ENCODE peak calls at places on chromosome 10, in four cellular contexts. One of them, this sample, is unnamed.
A peak's percentile ranks its signal among the peaks of the same experiment; 100 is the strongest.

GRCh38 chr10:109695988-109696387 is 227.3 kb downstream of the XPNPEP1 start:
- DNase-seq in suprapubic skin: no peak
- DNase-seq in Panc1: no peak
- DNase-seq in endodermal cell: no peak
- DNase-seq in this sample: no peak

GRCh38 chr10:113600569-113600968 is 47.7 kb downstream of the HABP2 start:
- DNase-seq in Panc1: no peak
- DNase-seq in suprapubic skin: no peak
- DNase-seq in endodermal cell: no peak
- DNase-seq in this sample: no peak

GRCh38 chr10:26799342-26799741 is 61.4 kb downstream of the ABI1 start:
- DNase-seq in suprapubic skin: no peak
- DNase-seq in endodermal cell: no peak
- DNase-seq in Panc1: no peak
- DNase-seq in this sample: no peak

GRCh38 chr10:42985436-42986316 is 91.2 kb upstream of the RET start:
- DNase-seq in endodermal cell: no peak
- DNase-seq in Panc1: no peak
- DNase-seq in suprapubic skin: no peak
- DNase-seq in this sample: peak; percentile 40

GRCh38 chr10:92720306-92721165 is 30.8 kb downstream of the HHEX start:
- DNase-seq in Panc1: no peak
- DNase-seq in suprapubic skin: no peak
- DNase-seq in endodermal cell: no peak
- DNase-seq in this sample: no peak

GRCh38 chr10:114042895-114043531 is 653 bp upstream of the ADRB1 start:
- DNase-seq in endodermal cell: peak; percentile 82
- DNase-seq in suprapubic skin: peak; percentile 68
- DNase-seq in Panc1: no peak
- DNase-seq in this sample: peak; percentile 69

GRCh38 chr10:119393421-119393820 is 149.1 kb downstream of the RGS10 start:
- DNase-seq in Panc1: no peak
- DNase-seq in endodermal cell: no peak
- DNase-seq in suprapubic skin: no peak
- DNase-seq in this sample: no peak

GRCh38 chr10:8962249-8962648 is 907.8 kb downstream of the GATA3 start:
- DNase-seq in Panc1: no peak
- DNase-seq in endodermal cell: no peak
- DNase-seq in suprapubic skin: no peak
- DNase-seq in this sample: no peak

GRCh38 chr10:97738616-97739015 is 1.7 kb downstream of the ZFYVE27 start:
- DNase-seq in endodermal cell: no peak
- DNase-seq in Panc1: no peak
- DNase-seq in suprapubic skin: no peak
- DNase-seq in this sample: no peak

GRCh38 chr10:21501109-21501508 is 24.4 kb downstream of the SKIDA1 start:
- DNase-seq in suprapubic skin: no peak
- DNase-seq in endodermal cell: peak; percentile 64
- DNase-seq in Panc1: no peak
- DNase-seq in this sample: no peak

GRCh38 chr10:110176122-110176521 is 31.3 kb upstream of the MXI1 start:
- DNase-seq in endodermal cell: no peak
- DNase-seq in suprapubic skin: no peak
- DNase-seq in Panc1: no peak
- DNase-seq in this sample: no peak

GRCh38 chr10:86262671-86263165 is 103.9 kb downstream of the GRID1 start:
- DNase-seq in endodermal cell: peak; percentile 70
- DNase-seq in suprapubic skin: peak; percentile 31
- DNase-seq in Panc1: no peak
- DNase-seq in this sample: no peak

GRCh38 chr10:62961951-62962523 is 145.9 kb upstream of the EGR2 start:
- DNase-seq in Panc1: no peak
- DNase-seq in endodermal cell: no peak
- DNase-seq in suprapubic skin: no peak
- DNase-seq in this sample: no peak

GRCh38 chr10:132063432-132063831 is 2.3 kb upstream of the JAKMIP3 start:
- DNase-seq in Panc1: no peak
- DNase-seq in suprapubic skin: peak; percentile 26
- DNase-seq in endodermal cell: no peak
- DNase-seq in this sample: no peak

GRCh38 chr10:6140141-6140841 is 51.5 kb downstream of the RBM17 start:
- DNase-seq in Panc1: no peak
- DNase-seq in suprapubic skin: peak; percentile 60
- DNase-seq in endodermal cell: peak; percentile 78
- DNase-seq in this sample: no peak

GRCh38 chr10:6601224-6601805 is 21.2 kb upstream of the PRKCQ start:
- DNase-seq in suprapubic skin: no peak
- DNase-seq in Panc1: no peak
- DNase-seq in endodermal cell: no peak
- DNase-seq in this sample: no peak

GRCh38 chr10:129328531-129328930 is 138.5 kb upstream of the MGMT start:
- DNase-seq in Panc1: no peak
- DNase-seq in suprapubic skin: no peak
- DNase-seq in endodermal cell: no peak
- DNase-seq in this sample: no peak

GRCh38 chr10:27241640-27242472 is 1.3 kb upstream of the ACBD5 start:
- DNase-seq in endodermal cell: peak; percentile 96
- DNase-seq in suprapubic skin: peak; percentile 94
- DNase-seq in Panc1: peak; percentile 67
- DNase-seq in this sample: peak; percentile 95

GRCh38 chr10:133209641-133210040 is 20.4 kb upstream of the UTF1 start:
- DNase-seq in suprapubic skin: no peak
- DNase-seq in Panc1: no peak
- DNase-seq in endodermal cell: no peak
- DNase-seq in this sample: no peak

GRCh38 chr10:114017873-114018272 is 25.8 kb upstream of the ADRB1 start:
- DNase-seq in endodermal cell: no peak
- DNase-seq in suprapubic skin: no peak
- DNase-seq in Panc1: no peak
- DNase-seq in this sample: no peak

GRCh38 chr10:80204801-80205477 is 398 bp downstream of the ANXA11 start:
- DNase-seq in Panc1: no peak
- DNase-seq in endodermal cell: peak; percentile 69
- DNase-seq in suprapubic skin: peak; percentile 76
- DNase-seq in this sample: peak; percentile 71

GRCh38 chr10:24944512-24945255 is 7.7 kb downstream of the PRTFDC1 start:
- DNase-seq in suprapubic skin: no peak
- DNase-seq in Panc1: no peak
- DNase-seq in endodermal cell: peak; percentile 62
- DNase-seq in this sample: no peak

GRCh38 chr10:110704906-110705476 is 60.9 kb downstream of the RBM20 start:
- DNase-seq in suprapubic skin: no peak
- DNase-seq in Panc1: no peak
- DNase-seq in endodermal cell: no peak
- DNase-seq in this sample: no peak

GRCh38 chr10:104208730-104209129 is 23.4 kb downstream of the CFAP43 start:
- DNase-seq in endodermal cell: no peak
- DNase-seq in suprapubic skin: no peak
- DNase-seq in Panc1: no peak
- DNase-seq in this sample: no peak

GRCh38 chr10:33698028-33698427 is 363.6 kb upstream of the NRP1 start:
- DNase-seq in Panc1: no peak
- DNase-seq in endodermal cell: no peak
- DNase-seq in suprapubic skin: no peak
- DNase-seq in this sample: no peak

GRCh38 chr10:74921744-74922143 is 95.3 kb downstream of the KAT6B start:
- DNase-seq in Panc1: no peak
- DNase-seq in suprapubic skin: no peak
- DNase-seq in endodermal cell: peak; percentile 91
- DNase-seq in this sample: no peak

GRCh38 chr10:72044417-72045041 is 43.8 kb downstream of the SPOCK2 start:
- DNase-seq in Panc1: no peak
- DNase-seq in suprapubic skin: peak; percentile 63
- DNase-seq in endodermal cell: no peak
- DNase-seq in this sample: no peak

GRCh38 chr10:11448545-11449244 is 162.8 kb downstream of the USP6NL start:
- DNase-seq in endodermal cell: no peak
- DNase-seq in Panc1: no peak
- DNase-seq in suprapubic skin: no peak
- DNase-seq in this sample: no peak

GRCh38 chr10:119650692-119651513 is at the start of gene BAG3:
- DNase-seq in endodermal cell: peak; percentile 96
- DNase-seq in suprapubic skin: peak; percentile 97
- DNase-seq in Panc1: no peak
- DNase-seq in this sample: peak; percentile 93

GRCh38 chr10:79562135-79562756 is 2.0 kb upstream of the SFTPA2 start:
- DNase-seq in endodermal cell: peak; percentile 92
- DNase-seq in Panc1: peak; percentile 39
- DNase-seq in suprapubic skin: no peak
- DNase-seq in this sample: peak; percentile 77

GRCh38 chr10:4981722-4982471 is 18.7 kb downstream of the AKR1C1 start:
- DNase-seq in endodermal cell: peak; percentile 73
- DNase-seq in Panc1: no peak
- DNase-seq in suprapubic skin: no peak
- DNase-seq in this sample: peak; percentile 57

GRCh38 chr10:69179089-69179742 is 818 bp upstream of the SUPV3L1 start:
- DNase-seq in suprapubic skin: no peak
- DNase-seq in Panc1: no peak
- DNase-seq in endodermal cell: peak; percentile 50
- DNase-seq in this sample: no peak

GRCh38 chr10:66637273-66638036 is 288.4 kb upstream of the LRRTM3 start:
- DNase-seq in suprapubic skin: no peak
- DNase-seq in endodermal cell: peak; percentile 47
- DNase-seq in Panc1: no peak
- DNase-seq in this sample: no peak

GRCh38 chr10:80535671-80536360 is 1.9 kb upstream of the SH2D4B start:
- DNase-seq in Panc1: no peak
- DNase-seq in suprapubic skin: no peak
- DNase-seq in endodermal cell: peak; percentile 87
- DNase-seq in this sample: peak; percentile 86

GRCh38 chr10:451021-451471 is 238.4 kb downstream of the DIP2C start:
- DNase-seq in endodermal cell: no peak
- DNase-seq in Panc1: no peak
- DNase-seq in suprapubic skin: no peak
- DNase-seq in this sample: no peak

GRCh38 chr10:107415446-107415845 is 250.9 kb upstream of the SORCS1 start:
- DNase-seq in suprapubic skin: no peak
- DNase-seq in endodermal cell: no peak
- DNase-seq in Panc1: no peak
- DNase-seq in this sample: no peak

DNA sequence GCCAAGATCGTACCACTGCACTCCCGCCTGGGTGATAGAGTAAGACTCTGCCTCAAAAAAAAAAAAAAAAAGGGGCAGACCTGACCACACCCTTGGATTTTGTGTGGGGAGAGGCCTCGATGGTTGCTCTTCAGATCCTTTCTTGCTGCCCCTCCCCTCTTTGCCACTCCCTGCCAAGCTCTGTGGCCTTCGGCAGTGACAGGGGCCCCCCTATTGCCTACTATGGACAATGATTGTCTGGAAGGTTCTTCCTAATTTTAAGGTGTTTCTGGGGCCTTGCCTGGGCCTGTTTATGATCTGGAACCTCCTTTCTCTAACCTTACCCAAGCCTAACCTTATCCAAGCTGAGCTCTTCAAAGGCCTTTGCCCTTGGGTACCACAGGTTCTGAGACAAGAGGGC is 766 bp downstream of the PRF1 start:
- DNase-seq in Panc1: no peak
- DNase-seq in suprapubic skin: no peak
- DNase-seq in endodermal cell: no peak
- DNase-seq in this sample: no peak
- H3K4me1 ChIP-seq in Panc1: no peaks in the 10 kb centered on the region
- H3K4me1 ChIP-seq in suprapubic skin: no peaks in the 10 kb centered on the region
- H3K4me1 ChIP-seq in endodermal cell: no peaks in the 10 kb centered on the region
- H3K4me1 ChIP-seq in this sample: no peaks in the 10 kb centered on the region

GRCh38 chr10:30812018-30812851 is 182.7 kb upstream of the LYZL2 start:
- DNase-seq in Panc1: no peak
- DNase-seq in endodermal cell: no peak
- DNase-seq in suprapubic skin: no peak
- DNase-seq in this sample: no peak
- H3K4me3 ChIP-seq in Panc1: no peak overlapping the region
- H3K4me3 ChIP-seq in endodermal cell: no peak overlapping the region
- H3K4me3 ChIP-seq in suprapubic skin: peak overlapping the region; percentile 13
- H3K4me3 ChIP-seq in this sample: no peak overlapping the region

GRCh38 chr10:36366843-36367242 is 724.7 kb upstream of the FZD8 start:
- DNase-seq in Panc1: no peak
- DNase-seq in endodermal cell: no peak
- DNase-seq in suprapubic skin: no peak
- DNase-seq in this sample: no peak

GRCh38 chr10:36367362-36367761 is 725.3 kb upstream of the FZD8 start:
- DNase-seq in endodermal cell: no peak
- DNase-seq in suprapubic skin: no peak
- DNase-seq in Panc1: no peak
- DNase-seq in this sample: no peak

GRCh38 chr10:36358736-36359135 is 716.6 kb upstream of the FZD8 start:
- DNase-seq in suprapubic skin: no peak
- DNase-seq in endodermal cell: no peak
- DNase-seq in Panc1: no peak
- DNase-seq in this sample: no peak

GRCh38 chr10:36362257-36362656 is 720.2 kb upstream of the FZD8 start:
- DNase-seq in suprapubic skin: no peak
- DNase-seq in endodermal cell: peak; percentile 46
- DNase-seq in Panc1: no peak
- DNase-seq in this sample: no peak
- H3K4me1 ChIP-seq in suprapubic skin: no peaks in the 10 kb centered on the region
- H3K4me1 ChIP-seq in endodermal cell: no peaks in the 10 kb centered on the region
- H3K4me1 ChIP-seq in Panc1: no peaks in the 10 kb centered on the region
- H3K4me1 ChIP-seq in this sample: no peaks in the 10 kb centered on the region

GRCh38 chr10:28677889-28678686 is 767 bp downstream of the BAMBI start:
- DNase-seq in Panc1: no peak
- DNase-seq in suprapubic skin: peak; percentile 62
- DNase-seq in endodermal cell: peak; percentile 78
- DNase-seq in this sample: peak; percentile 68

GRCh38 chr10:28676968-28677888 is at the start of gene BAMBI:
- DNase-seq in endodermal cell: peak; percentile 95
- DNase-seq in suprapubic skin: peak; percentile 91
- DNase-seq in Panc1: no peak
- DNase-seq in this sample: peak; percentile 94

GRCh38 chr10:28674782-28675181 is 2.5 kb upstream of the BAMBI start:
- DNase-seq in Panc1: no peak
- DNase-seq in suprapubic skin: no peak
- DNase-seq in endodermal cell: peak; percentile 47
- DNase-seq in this sample: no peak

GRCh38 chr10:28678687-28679457 is 1.6 kb downstream of the BAMBI start:
- DNase-seq in endodermal cell: no peak
- DNase-seq in Panc1: no peak
- DNase-seq in suprapubic skin: no peak
- DNase-seq in this sample: no peak

GRCh38 chr10:28676297-28676967 is 889 bp upstream of the BAMBI start:
- DNase-seq in endodermal cell: peak; percentile 91
- DNase-seq in suprapubic skin: peak; percentile 70
- DNase-seq in Panc1: no peak
- DNase-seq in this sample: no peak
- H3K4me3 ChIP-seq in endodermal cell: peak overlapping the region; percentile 75
- H3K4me3 ChIP-seq in suprapubic skin: peak overlapping the region; percentile 76
- H3K4me3 ChIP-seq in Panc1: peak overlapping the region; percentile 52
- H3K4me3 ChIP-seq in this sample: peak overlapping the region; percentile 86

DNA sequence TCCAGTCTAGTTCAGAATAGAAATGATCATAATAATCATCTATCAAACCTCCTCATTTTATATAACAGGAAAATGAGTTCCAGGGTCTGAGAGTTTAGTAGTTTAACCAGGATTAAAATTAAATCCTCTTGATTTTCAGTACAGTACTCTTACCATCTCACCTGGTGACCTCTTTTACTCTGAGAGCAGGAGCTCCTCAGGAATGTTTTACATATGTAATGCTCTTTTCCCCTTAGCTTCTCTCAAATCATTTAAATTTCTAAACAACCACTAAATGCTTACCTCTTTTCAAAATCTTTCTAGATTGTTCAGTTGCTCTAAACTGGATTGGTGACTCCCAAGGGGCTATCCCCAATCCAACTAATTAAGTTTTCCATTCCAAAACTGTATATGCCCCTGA is 10.2 kb upstream of the PPP3CB start:
- DNase-seq in suprapubic skin: no peak
- DNase-seq in Panc1: no peak
- DNase-seq in endodermal cell: no peak
- DNase-seq in this sample: no peak
- H3K4me1 ChIP-seq in suprapubic skin: no peaks in the 10 kb centered on the region
- H3K4me1 ChIP-seq in Panc1: no peaks in the 10 kb centered on the region
- H3K4me1 ChIP-seq in endodermal cell: no peaks in the 10 kb centered on the region
- H3K4me1 ChIP-seq in this sample: no peaks in the 10 kb centered on the region

This sample was measured in lower lobe of right lung.